ENCODE peak calls at places on chromosomes 6 and 20, in four cellular contexts. L is cardiac fibroblast, A is fibroblast of pulmonary artery, C is HepG2. T is an unnamed sample.

GRCh38 chr6:22250486-22250885 is 46.4 kb downstream of the PRL start:
- DNase-seq in L (no peak), A (no peak), C (no peak), T (peak)

GRCh38 chr20:56778765-56779195 is 149.7 kb downstream of the TFAP2C start:
- DNase-seq in L (peak), A (peak), C (no peak), T (peak)

GRCh38 chr6:52164319-52165094 is 21.7 kb upstream of the IL17A start:
- DNase-seq in L (no peak), A (no peak), C (no peak), T (no peak)

GRCh38 chr6:129740013-129740412 is 30.0 kb upstream of the ARHGAP18 start:
- DNase-seq in L (no peak), A (no peak), C (no peak), T (no peak)

GRCh38 chr6:121890307-121890910 is 455.0 kb downstream of the GJA1 start:
- DNase-seq in L (no peak), A (no peak), C (no peak), T (no peak)

GRCh38 chr6:109002100-109002697 is 92.4 kb downstream of the SESN1 start:
- DNase-seq in L (peak), A (peak), C (no peak), T (no peak)

GRCh38 chr20:35601990-35602389 is 13.6 kb upstream of the SPAG4 start:
- DNase-seq in L (no peak), A (no peak), C (no peak), T (no peak)

GRCh38 chr6:14118444-14118843 is 872 bp downstream of the CD83 start:
- DNase-seq in L (no peak), A (no peak), C (no peak), T (no peak)

GRCh38 chr6:80143312-80143960 is 37.0 kb downstream of the BCKDHB start:
- DNase-seq in L (peak), A (peak), C (no peak), T (peak)

GRCh38 chr20:17896247-17896723 is 72.3 kb downstream of the SNX5 start:
- DNase-seq in L (no peak), A (no peak), C (no peak), T (peak)
- H3K4me3 ChIP-seq in L (no peak), A (no peak), C (no peak), T (no peak)

GRCh38 chr6:2635911-2636310 is 114.8 kb downstream of the MYLK4 start:
- DNase-seq in L (no peak), A (no peak), C (no peak), T (no peak)

GRCh38 chr6:2632368-2632767 is 118.4 kb downstream of the MYLK4 start:
- DNase-seq in L (no peak), A (no peak), C (no peak), T (no peak)

GRCh38 chr6:2633763-2634150 is 117.0 kb downstream of the MYLK4 start:
- DNase-seq in L (no peak), A (no peak), C (no peak), T (no peak)

GRCh38 chr6:2632943-2633584 is 117.7 kb downstream of the MYLK4 start:
- DNase-seq in L (no peak), A (no peak), C (no peak), T (no peak)

DNA sequence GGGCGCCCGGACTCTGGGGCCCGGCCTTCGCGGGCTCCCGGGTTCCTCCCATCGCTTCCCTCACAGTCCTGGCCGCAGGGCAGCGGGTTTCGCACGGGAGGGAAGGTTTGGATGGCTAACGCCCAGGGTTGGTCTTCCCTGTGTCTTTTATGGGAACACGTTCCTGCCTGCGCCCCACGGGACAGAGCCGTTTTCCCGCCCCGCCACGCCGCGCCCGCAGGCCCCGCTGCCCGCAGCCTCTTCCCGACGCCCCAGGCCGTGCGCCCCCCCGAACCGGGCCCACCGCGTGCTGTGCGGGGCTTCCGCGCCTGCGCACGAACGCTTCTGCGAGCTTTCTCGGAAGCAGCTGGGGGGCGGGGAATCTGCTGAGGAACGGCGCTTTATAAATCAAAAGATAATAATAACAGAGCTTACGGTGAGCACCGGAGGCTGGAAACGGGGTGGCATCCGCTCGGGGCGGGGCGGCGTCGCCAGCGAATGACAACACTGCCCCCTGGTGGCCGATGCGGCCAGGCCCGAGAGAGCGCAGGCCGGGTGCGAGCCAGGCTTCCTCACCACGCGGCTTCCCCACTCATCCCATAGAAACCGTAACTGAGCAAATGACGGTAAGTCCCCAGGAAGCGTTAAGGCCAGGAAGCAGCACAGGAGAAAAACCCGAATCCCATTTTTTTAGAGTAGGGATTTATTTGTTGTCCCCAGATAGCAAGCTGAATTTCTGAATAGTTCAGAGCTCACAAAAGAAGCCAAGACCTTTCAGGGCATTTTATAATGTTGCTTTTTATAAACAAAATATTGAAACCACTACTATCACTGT is 116.4 kb downstream of the MYLK4 start:
- DNase-seq in L (peak), A (peak), C (peak), T (peak)
- H3K4me3 ChIP-seq in L (peak), A (peak), C (peak), T (no peak)

GRCh38 chr20:5470458-5470857 is 153.7 kb upstream of the PROKR2 start:
- DNase-seq in L (no peak), A (no peak), C (no peak), T (no peak)

GRCh38 chr20:5474646-5475550 is 158.1 kb upstream of the PROKR2 start:
- DNase-seq in L (no peak), A (no peak), C (no peak), T (no peak)

GRCh38 chr20:5470943-5471342 is 154.2 kb upstream of the PROKR2 start:
- DNase-seq in L (no peak), A (no peak), C (no peak), T (no peak)

DNA sequence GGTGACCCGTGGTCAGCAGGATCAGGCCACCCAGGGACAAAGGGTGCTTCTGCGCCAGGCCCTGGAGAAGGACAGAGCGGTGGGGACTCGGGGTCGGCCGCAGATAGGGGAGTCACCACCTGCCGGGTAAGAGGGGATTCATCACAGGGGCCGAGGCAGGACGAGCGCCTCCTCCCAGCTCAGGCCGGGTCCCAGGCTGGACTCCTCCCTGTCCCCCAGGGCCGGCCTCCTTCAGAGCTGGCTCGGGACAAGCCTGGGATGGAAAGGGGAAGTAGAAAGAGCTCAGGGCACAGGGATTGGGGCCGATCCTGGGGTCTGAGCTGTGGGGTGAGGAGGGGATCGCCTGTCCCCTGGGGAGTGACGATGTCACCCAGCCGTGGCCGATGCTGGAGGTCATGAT is 154.6 kb upstream of the PROKR2 start:
- DNase-seq in L (no peak), A (no peak), C (no peak), T (no peak)
- H3K4me3 ChIP-seq in L (no peak), A (no peak), C (no peak), T (no peak)

DNA sequence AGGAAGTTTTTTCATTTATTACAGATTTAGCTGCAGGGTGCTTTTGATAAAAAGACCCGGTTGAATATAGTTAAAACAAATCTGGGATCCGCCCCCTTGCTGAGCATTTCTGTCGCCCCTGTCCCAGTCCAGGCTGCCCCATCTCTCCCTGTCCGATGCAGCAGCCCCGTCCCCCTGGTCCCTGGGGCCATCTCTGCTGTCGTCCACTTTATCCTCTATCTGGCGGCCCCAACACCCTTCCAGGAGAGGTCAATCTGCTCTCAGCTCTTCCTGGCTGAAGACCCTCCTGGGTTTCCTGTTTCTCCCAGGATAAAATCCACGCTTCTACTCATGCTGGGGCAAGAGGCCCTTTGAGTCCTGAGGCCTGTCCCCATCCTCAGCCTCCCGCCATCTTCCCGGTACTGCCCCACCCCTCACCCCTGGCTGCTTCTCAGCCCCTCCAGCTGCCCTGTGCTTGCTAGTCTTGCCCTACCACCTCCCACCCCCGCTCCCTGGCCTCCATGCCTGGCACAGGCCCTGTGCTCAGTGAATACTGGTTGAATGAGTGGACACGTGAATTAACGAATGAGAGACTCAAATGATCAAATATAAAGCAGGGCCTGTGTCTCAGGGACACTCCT is 16.0 kb upstream of the PHACTR3 start:
- DNase-seq in L (no peak), A (no peak), C (no peak), T (no peak)
- H3K4me3 ChIP-seq in L (no peak), A (no peak), C (no peak), T (no peak)

GRCh38 chr6:30885999-30886896 is 1.9 kb downstream of the DDR1 start:
- DNase-seq in L (peak), A (peak), C (peak), T (peak)

GRCh38 chr6:30883743-30884520 is at the start of gene DDR1:
- DNase-seq in L (peak), A (peak), C (peak), T (peak)

GRCh38 chr6:30884521-30885480 is 482 bp downstream of the DDR1 start:
- DNase-seq in L (peak), A (peak), C (no peak), T (peak)

GRCh38 chr6:30886897-30887255 is 2.6 kb downstream of the DDR1 start:
- DNase-seq in L (no peak), A (no peak), C (no peak), T (no peak)

GRCh38 chr6:30885481-30885998 is 1.2 kb downstream of the DDR1 start:
- DNase-seq in L (peak), A (peak), C (peak), T (no peak)
- H3K4me3 ChIP-seq in L (peak), A (peak), C (peak), T (peak)

GRCh38 chr6:144266091-144266649 is 19.0 kb upstream of the UTRN start:
- DNase-seq in L (peak), A (peak), C (no peak), T (peak)
- H3K4me3 ChIP-seq in L (no peak), A (peak), C (peak), T (no peak)

GRCh38 chr6:53343092-53343491 is 5.7 kb downstream of the ELOVL5 start:
- DNase-seq in L (no peak), A (no peak), C (no peak), T (no peak)

GRCh38 chr6:53342210-53342609 is 6.5 kb downstream of the ELOVL5 start:
- DNase-seq in L (no peak), A (no peak), C (no peak), T (no peak)

GRCh38 chr6:53338304-53338703 is 10.4 kb downstream of the ELOVL5 start:
- DNase-seq in L (no peak), A (no peak), C (no peak), T (no peak)

GRCh38 chr6:53339424-53339823 is 9.3 kb downstream of the ELOVL5 start:
- DNase-seq in L (no peak), A (no peak), C (no peak), T (no peak)

DNA sequence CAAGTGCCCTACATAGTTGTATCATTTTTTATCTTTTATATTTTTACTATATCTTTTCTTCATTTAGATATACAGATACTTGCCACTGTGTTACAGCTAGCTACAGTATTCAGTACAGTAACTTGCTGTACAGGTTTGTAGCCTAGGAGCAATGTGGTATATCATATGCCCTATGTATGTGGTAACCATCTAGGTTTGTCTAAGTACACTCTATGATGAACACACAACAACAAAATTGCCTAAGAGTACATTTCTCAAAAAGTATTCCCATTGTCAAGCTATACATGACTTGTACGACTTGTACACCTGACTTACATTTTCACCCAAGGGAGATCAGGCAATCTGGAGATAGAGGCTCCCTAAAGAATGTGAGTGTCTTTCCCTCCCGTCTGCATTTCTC is 8.2 kb downstream of the ELOVL5 start:
- DNase-seq in L (no peak), A (no peak), C (no peak), T (no peak)
- H3K4me3 ChIP-seq in L (no peak), A (no peak), C (no peak), T (no peak)

GRCh38 chr20:54137115-54137514 is 36.7 kb downstream of the CYP24A1 start:
- DNase-seq in L (no peak), A (no peak), C (no peak), T (no peak)

GRCh38 chr20:54131675-54132611 is 41.8 kb downstream of the CYP24A1 start:
- DNase-seq in L (no peak), A (no peak), C (no peak), T (no peak)

GRCh38 chr20:54134445-54135220 is 39.2 kb downstream of the CYP24A1 start:
- DNase-seq in L (no peak), A (peak), C (peak), T (no peak)

GRCh38 chr20:54132612-54133433 is 41.0 kb downstream of the CYP24A1 start:
- DNase-seq in L (peak), A (peak), C (peak), T (no peak)

GRCh38 chr20:54133434-54134427 is 40.1 kb downstream of the CYP24A1 start:
- DNase-seq in L (peak), A (peak), C (peak), T (no peak)
- H3K4me3 ChIP-seq in L (no peak), A (peak), C (peak), T (no peak)

T was measured in HAP-1.